ENCODE peak calls at places on chromosomes 13 and 19, in ten cellular contexts. F is thoracic aorta; E is T-helper 2 cell treated with Interferon-gamma antibody and Interleukin-4, amounts not matched to agents 5 μg/mL and 100 μg/mL, for 36 hours; W is LHCN-M2; Z is cardiac muscle cell; N is GM23248; R is HuH-7; P is HS-27A; Y is stimulated activated CD8-positive, alpha-beta memory T cell treated with anti-CD3 and anti-CD28 coated beads, Interleukin-4, amount 100 ng/mL, for 24 hours; U is anterior cingulate cortex. G is an unnamed sample.

GRCh38 chr19:37983916-37984315 is 76.9 kb downstream of the SIPA1L3 start:
- DNase-seq in F (no peak), E (no peak), W (no peak), Z (no peak), N (no peak), R (no peak), P (no peak), Y (no peak), U (peak), G (no peak)

GRCh38 chr19:18712981-18713380 is 29.5 kb downstream of the CRTC1 start:
- DNase-seq in F (no peak), E (no peak), W (no peak), Z (peak), N (no peak), R (no peak), P (no peak), Y (no peak), U (no peak), G (no peak)

GRCh38 chr13:42569576-42570344 is 4.2 kb upstream of the TNFSF11 start:
- DNase-seq in F (no peak), E (no peak), W (no peak), Z (no peak), N (no peak), R (no peak), P (no peak), Y (no peak), U (no peak), G (no peak)

GRCh38 chr19:17725422-17726078 is 6.3 kb downstream of the MAP1S start:
- DNase-seq in F (no peak), E (no peak), W (no peak), Z (no peak), N (no peak), R (no peak), P (no peak), Y (no peak), U (no peak), G (no peak)

GRCh38 chr13:86877449-86877848 is 793.7 kb upstream of the SLITRK5 start:
- DNase-seq in F (no peak), E (no peak), W (no peak), Z (no peak), N (no peak), R (no peak), P (no peak), Y (no peak), U (no peak), G (no peak)

GRCh38 chr13:49220035-49220855 is at the start of gene MLNR:
- DNase-seq in F (no peak), E (peak), W (no peak), Z (peak), N (peak), R (no peak), P (no peak), Y (no peak), U (no peak), G (no peak)

GRCh38 chr19:55437410-55437809 is 5.7 kb downstream of the SHISA7 start:
- DNase-seq in F (no peak), E (peak), W (peak), Z (peak), N (peak), R (peak), P (no peak), Y (no peak), U (no peak), G (no peak)

GRCh38 chr13:94967183-94968039 is 255.1 kb upstream of the SOX21 start:
- DNase-seq in F (no peak), E (peak), W (no peak), Z (peak), N (peak), R (no peak), P (no peak), Y (no peak), U (no peak), G (no peak)

GRCh38 chr13:64817721-64818120 is 2412.4 kb downstream of the PCDH9 start:
- DNase-seq in F (no peak), E (no peak), W (no peak), Z (no peak), N (peak), R (no peak), P (peak), Y (no peak), U (no peak), G (no peak)

GRCh38 chr13:62296812-62297211 is 881.2 kb upstream of the PCDH20 start:
- DNase-seq in F (no peak), E (no peak), W (no peak), Z (no peak), N (no peak), R (no peak), P (no peak), Y (no peak), U (no peak), G (no peak)